ENCODE peak calls at places on chromosomes 2 and 18, in eight cellular contexts. F is CD8-positive, alpha-beta T cell; Z is left lung; Y is breast epithelium; J is right lobe of liver; U is neural progenitor cell; L is H1; K is adrenal gland. I is an unnamed sample. For H3K27me3, the result is how much of the 10 kb centered on the place peaks cover.

GRCh38 chr2:226030369-226031077 is 631.0 kb downstream of the NYAP2 start:
- DNase-seq in J (no peak), F (no peak), Y (no peak), K (no peak), U (peak), Z (no peak), L (no peak), I (no peak)

GRCh38 chr2:15096873-15097272 is 464.3 kb downstream of the NBAS start:
- DNase-seq in L (peak), J (no peak), K (no peak), Z (no peak), Y (no peak), F (no peak), U (no peak), I (no peak)

GRCh38 chr2:3256655-3257054 is 121.0 kb downstream of the EIPR1 start:
- DNase-seq in K (no peak), Y (no peak), J (no peak), L (no peak), F (no peak), U (no peak), Z (no peak), I (no peak)

GRCh38 chr18:24118750-24119577 is 19.9 kb upstream of the CABYR start:
- DNase-seq in J (peak), Y (peak), U (peak), L (no peak), F (peak), K (peak), Z (peak), I (peak)

GRCh38 chr2:222976521-222977076 is 75.4 kb upstream of the KCNE4 start:
- DNase-seq in F (no peak), K (no peak), U (no peak), Y (no peak), J (no peak), Z (no peak), L (no peak), I (no peak)

GRCh38 chr2:201118957-201119848 is 3.2 kb downstream of the CFLAR start:
- DNase-seq in U (peak), K (no peak), L (no peak), Y (no peak), F (peak), J (no peak), Z (no peak), I (no peak)

GRCh38 chr18:551404-552061 is 28.6 kb upstream of the CETN1 start:
- DNase-seq in U (no peak), K (no peak), J (no peak), Y (no peak), F (no peak), Z (no peak), L (no peak), I (no peak)

GRCh38 chr2:2847131-2847740 is 516.2 kb upstream of the MYT1L start:
- DNase-seq in Z (no peak), L (no peak), F (no peak), K (no peak), Y (no peak), U (no peak), J (no peak), I (peak)

GRCh38 chr2:44972771-44973535 is 31.5 kb downstream of the SIX3 start:
- DNase-seq in L (no peak), F (no peak), U (peak), K (no peak), Y (no peak), Z (no peak), J (no peak), I (no peak)

GRCh38 chr2:101883860-101884259 is 107.9 kb upstream of the IL1R2 start:
- DNase-seq in Z (no peak), U (peak), Y (no peak), J (no peak), F (no peak), L (no peak), K (peak), I (no peak)

GRCh38 chr2:86704482-86704971 is 15.6 kb upstream of the RMND5A start:
- DNase-seq in Z (no peak), K (peak), J (no peak), L (no peak), U (no peak), F (no peak), Y (no peak), I (no peak)

GRCh38 chr2:181904022-181904632 is 12.6 kb downstream of the ITPRID2 start:
- DNase-seq in Z (no peak), F (no peak), U (peak), Y (no peak), L (no peak), J (no peak), K (no peak), I (no peak)

GRCh38 chr2:224311226-224311625 is 90.7 kb downstream of the FAM124B start:
- DNase-seq in F (no peak), Y (no peak), K (no peak), J (no peak), Z (no peak), L (no peak), U (no peak), I (no peak)

GRCh38 chr2:74138219-74138951 is 9.3 kb downstream of the BOLA3 start:
- DNase-seq in F (no peak), L (no peak), U (no peak), Z (no peak), Y (no peak), K (no peak), J (no peak), I (no peak)

GRCh38 chr2:74137651-74138050 is 10.1 kb downstream of the BOLA3 start:
- DNase-seq in L (no peak), K (no peak), J (no peak), Z (no peak), U (no peak), Y (no peak), F (no peak), I (no peak)

GRCh38 chr2:74142340-74142739 is 5.4 kb downstream of the BOLA3 start:
- DNase-seq in Z (no peak), J (no peak), U (peak), Y (no peak), F (no peak), L (no peak), K (no peak), I (no peak)

GRCh38 chr2:74138952-74139323 is 8.8 kb downstream of the BOLA3 start:
- DNase-seq in Z (no peak), J (no peak), F (no peak), Y (no peak), L (no peak), U (peak), K (no peak), I (no peak)
- TF ChIP-seq CTCF in Z (no peak), J (no peak), F (no peak), Y (no peak), L (peak), U (peak), K (no peak), I (no peak)

GRCh38 chr2:217930783-217931563 is 71.8 kb downstream of the TNS1 start:
- DNase-seq in F (no peak), K (no peak), L (no peak), J (no peak), U (no peak), Z (no peak), Y (no peak), I (no peak)
- H3K4me3 ChIP-seq in F (no peak), K (no peak), L (no peak), J (no peak), U (no peak), Z (no peak), Y (no peak), I (no peak)

DNA sequence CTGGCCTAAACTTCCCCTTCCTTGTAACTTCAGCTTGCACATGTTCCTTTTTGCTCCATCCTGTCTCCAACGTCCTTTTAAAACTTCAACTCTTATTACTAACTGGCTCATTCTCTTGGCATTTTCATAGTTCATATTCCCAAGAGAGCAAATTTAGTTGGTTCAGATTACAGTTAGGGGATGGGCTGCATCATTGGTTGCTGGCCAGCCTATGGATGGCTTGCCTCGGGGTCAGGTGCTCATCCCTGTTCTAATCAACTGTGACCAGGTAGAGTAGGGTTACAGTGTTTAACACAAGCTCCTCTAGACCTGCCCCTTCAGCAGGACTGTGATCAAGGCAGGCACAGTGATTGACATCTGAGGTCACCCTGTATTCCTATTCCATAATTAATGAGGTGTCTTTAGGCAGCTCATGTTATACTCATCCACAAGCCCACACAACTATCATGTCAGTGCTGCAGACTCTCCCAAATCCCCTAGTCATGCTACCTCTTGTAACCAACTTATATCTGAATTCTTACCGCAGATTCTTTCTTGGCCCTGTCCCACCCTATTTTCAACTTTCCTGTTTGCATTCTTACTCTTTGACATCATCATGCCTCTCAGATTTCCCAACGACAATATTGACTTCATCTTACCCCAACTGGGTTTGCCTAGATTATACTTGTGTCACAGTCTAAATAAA is 293.3 kb downstream of the MTX2 start:
- DNase-seq in J (no peak), Z (no peak), L (no peak), Y (no peak), F (no peak), U (no peak), K (no peak), I (no peak)
- H3K27me3 ChIP-seq in J (under half), Z (half or more), L (under half), Y (under half), F (under half), U (half or more), K (under half), I (under half)

GRCh38 chr2:127051780-127052067 is 55.2 kb downstream of the BIN1 start:
- DNase-seq in L (no peak), Y (no peak), Z (no peak), J (no peak), K (no peak), F (no peak), U (no peak), I (no peak)

GRCh38 chr2:127049927-127050802 is 56.8 kb downstream of the BIN1 start:
- DNase-seq in U (peak), F (peak), L (peak), J (peak), K (peak), Y (no peak), Z (peak), I (peak)

GRCh38 chr2:127050803-127051115 is 56.2 kb downstream of the BIN1 start:
- DNase-seq in Z (peak), Y (no peak), L (no peak), F (no peak), J (no peak), U (no peak), K (no peak), I (no peak)

GRCh38 chr2:127052068-127052770 is 54.7 kb downstream of the BIN1 start:
- DNase-seq in K (no peak), F (no peak), J (peak), U (no peak), L (no peak), Z (peak), Y (no peak), I (peak)

DNA sequence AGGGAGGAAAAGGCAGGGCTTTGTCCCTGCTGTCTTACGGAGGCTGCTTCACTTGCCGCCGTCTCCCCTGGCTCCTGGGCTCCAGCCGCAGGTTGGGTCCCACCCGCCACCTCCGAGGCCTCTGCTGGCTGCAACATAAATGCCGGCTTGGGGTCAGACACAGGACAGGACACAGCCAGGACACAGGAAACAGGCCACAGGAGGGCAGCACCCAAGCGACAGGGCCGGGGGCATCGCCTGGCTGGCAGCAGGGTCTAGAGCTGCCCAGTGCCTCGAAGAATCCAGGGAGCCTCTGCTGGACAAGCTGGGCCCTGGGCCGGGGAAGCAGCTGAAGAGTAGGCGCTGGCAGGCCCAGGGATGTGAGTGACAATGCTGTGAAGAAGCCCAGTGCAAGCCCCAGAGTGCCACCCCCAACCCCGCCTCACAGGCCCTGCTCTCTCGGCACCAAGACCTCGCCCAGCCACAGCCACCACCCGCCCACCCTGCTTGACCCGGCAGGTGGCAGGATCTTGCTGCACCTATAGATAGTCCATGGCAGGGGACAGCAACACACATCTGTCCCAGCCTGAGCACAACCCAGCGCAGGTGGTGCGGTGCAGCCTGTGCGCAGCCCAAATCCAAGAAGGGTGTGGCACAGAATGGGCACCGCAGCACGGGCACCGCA is 55.7 kb downstream of the BIN1 start:
- DNase-seq in U (no peak), Y (no peak), F (no peak), K (no peak), L (no peak), Z (peak), J (peak), I (peak)
- TF ChIP-seq CTCF in U (no peak), Y (no peak), F (no peak), K (no peak), L (peak), Z (no peak), J (no peak), I (no peak)

GRCh38 chr18:57859314-57859713 is 56.2 kb upstream of the ATP8B1 start:
- DNase-seq in Y (no peak), L (no peak), F (no peak), J (no peak), Z (no peak), U (peak), K (peak), I (no peak)
- H3K4me3 ChIP-seq in Y (no peak), L (no peak), F (no peak), J (no peak), Z (no peak), U (no peak), K (no peak), I (no peak)

GRCh38 chr2:149040451-149040850 is 2.0 kb downstream of the LYPD6B start:
- DNase-seq in L (peak), K (no peak), F (peak), Y (no peak), Z (no peak), U (peak), J (no peak), I (no peak)
- H3K27me3 ChIP-seq in L (under half), K (under half), F (under half), Y (under half), Z (half or more), U (under half), J (under half), I (under half)

GRCh38 chr2:124810132-124810531 is 785.0 kb downstream of the CNTNAP5 start:
- DNase-seq in J (no peak), L (peak), K (no peak), F (no peak), Y (no peak), Z (no peak), U (peak), I (no peak)
- TF ChIP-seq CTCF in J (peak), L (peak), K (no peak), F (no peak), Y (no peak), Z (no peak), U (peak), I (peak)

DNA sequence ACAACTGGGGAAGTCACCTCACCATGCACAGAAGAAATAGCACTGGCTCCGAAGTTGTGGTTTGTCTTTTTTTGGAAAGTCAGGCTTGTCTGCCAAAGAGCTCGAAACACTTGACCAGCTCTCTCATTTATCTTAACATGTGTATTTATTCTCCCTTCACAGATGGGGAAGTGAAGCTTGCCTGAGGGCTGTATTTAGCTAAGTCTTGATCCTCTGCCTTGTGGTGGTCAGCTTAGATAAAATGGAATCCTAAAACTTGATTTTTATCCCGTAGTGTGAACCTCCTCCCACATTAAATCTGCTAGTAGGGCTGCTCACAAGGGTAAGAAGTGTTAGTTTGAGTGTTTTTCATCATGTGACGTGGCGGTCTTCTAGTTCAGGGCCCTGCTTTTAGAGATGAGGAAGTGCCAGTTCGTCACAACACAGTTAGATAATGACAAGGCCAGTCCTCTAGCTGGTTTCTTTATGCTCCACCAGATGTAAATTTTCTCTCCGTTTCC is 89.7 kb downstream of the TMEM247 start:
- DNase-seq in Z (no peak), J (no peak), F (no peak), L (no peak), Y (no peak), K (peak), U (no peak), I (no peak)
- H3K4me3 ChIP-seq in Z (no peak), J (no peak), F (no peak), L (no peak), Y (no peak), K (no peak), U (no peak), I (no peak)

I was measured in dorsolateral prefrontal cortex.